ENCODE peak calls at places on chromosome 4, in eight cellular contexts. One of them, this sample, is unnamed.

GRCh38 chr4:83128235-83128929 is 13.9 kb upstream of the PLAC8 start:
- DNase-seq in left cardiac atrium: no peak
- DNase-seq in SK-N-SH: no peak
- DNase-seq in brain microvascular endothelial cell: peak
- DNase-seq in RCC 7860: peak
- DNase-seq in AG08395: peak
- DNase-seq in GM20000: no peak
- DNase-seq in pancreas: no peak
- DNase-seq in this sample: no peak

GRCh38 chr4:174304664-174305063 is 21.0 kb downstream of the CEP44 start:
- DNase-seq in pancreas: no peak
- DNase-seq in AG08395: no peak
- DNase-seq in SK-N-SH: no peak
- DNase-seq in RCC 7860: no peak
- DNase-seq in brain microvascular endothelial cell: no peak
- DNase-seq in GM20000: no peak
- DNase-seq in left cardiac atrium: no peak
- DNase-seq in this sample: no peak

GRCh38 chr4:169070071-169070894 is 60.2 kb upstream of the CBR4 start:
- DNase-seq in AG08395: peak
- DNase-seq in GM20000: no peak
- DNase-seq in RCC 7860: peak
- DNase-seq in pancreas: no peak
- DNase-seq in left cardiac atrium: peak
- DNase-seq in brain microvascular endothelial cell: peak
- DNase-seq in SK-N-SH: no peak
- DNase-seq in this sample: peak

GRCh38 chr4:122086338-122086737 is 65.8 kb upstream of the BLTP1 start:
- DNase-seq in pancreas: no peak
- DNase-seq in left cardiac atrium: no peak
- DNase-seq in brain microvascular endothelial cell: no peak
- DNase-seq in SK-N-SH: no peak
- DNase-seq in AG08395: no peak
- DNase-seq in GM20000: no peak
- DNase-seq in RCC 7860: no peak
- DNase-seq in this sample: no peak

GRCh38 chr4:25938251-25939186 is 24.5 kb downstream of the SMIM20 start:
- DNase-seq in GM20000: peak
- DNase-seq in left cardiac atrium: peak
- DNase-seq in AG08395: peak
- DNase-seq in SK-N-SH: no peak
- DNase-seq in RCC 7860: no peak
- DNase-seq in brain microvascular endothelial cell: peak
- DNase-seq in pancreas: no peak
- DNase-seq in this sample: peak

GRCh38 chr4:40736910-40737309 is 12.8 kb upstream of the NSUN7 start:
- DNase-seq in RCC 7860: no peak
- DNase-seq in AG08395: peak
- DNase-seq in left cardiac atrium: no peak
- DNase-seq in GM20000: peak
- DNase-seq in pancreas: no peak
- DNase-seq in SK-N-SH: peak
- DNase-seq in brain microvascular endothelial cell: no peak
- DNase-seq in this sample: no peak

GRCh38 chr4:169094656-169095231 is 84.7 kb upstream of the CBR4 start:
- DNase-seq in brain microvascular endothelial cell: no peak
- DNase-seq in GM20000: no peak
- DNase-seq in AG08395: no peak
- DNase-seq in RCC 7860: no peak
- DNase-seq in left cardiac atrium: no peak
- DNase-seq in pancreas: no peak
- DNase-seq in SK-N-SH: no peak
- DNase-seq in this sample: no peak

GRCh38 chr4:42048394-42048793 is 58.1 kb downstream of the SLC30A9 start:
- DNase-seq in pancreas: no peak
- DNase-seq in GM20000: no peak
- DNase-seq in SK-N-SH: no peak
- DNase-seq in RCC 7860: peak
- DNase-seq in AG08395: peak
- DNase-seq in brain microvascular endothelial cell: peak
- DNase-seq in left cardiac atrium: no peak
- DNase-seq in this sample: no peak

GRCh38 chr4:24394041-24394440 is 190.3 kb downstream of the DHX15 start:
- DNase-seq in brain microvascular endothelial cell: no peak
- DNase-seq in RCC 7860: peak
- DNase-seq in AG08395: peak
- DNase-seq in GM20000: no peak
- DNase-seq in SK-N-SH: no peak
- DNase-seq in pancreas: no peak
- DNase-seq in left cardiac atrium: no peak
- DNase-seq in this sample: no peak

GRCh38 chr4:45971108-45971507 is 152.7 kb downstream of the GABRG1 start:
- DNase-seq in left cardiac atrium: no peak
- DNase-seq in pancreas: no peak
- DNase-seq in GM20000: no peak
- DNase-seq in AG08395: no peak
- DNase-seq in brain microvascular endothelial cell: no peak
- DNase-seq in SK-N-SH: no peak
- DNase-seq in RCC 7860: no peak
- DNase-seq in this sample: no peak

GRCh38 chr4:8286719-8287355 is 17.3 kb downstream of the HTRA3 start:
- DNase-seq in left cardiac atrium: no peak
- DNase-seq in GM20000: no peak
- DNase-seq in brain microvascular endothelial cell: no peak
- DNase-seq in SK-N-SH: no peak
- DNase-seq in AG08395: no peak
- DNase-seq in pancreas: peak
- DNase-seq in RCC 7860: no peak
- DNase-seq in this sample: peak

GRCh38 chr4:99414401-99414800 is 20.7 kb downstream of the ADH7 start:
- DNase-seq in RCC 7860: no peak
- DNase-seq in AG08395: no peak
- DNase-seq in pancreas: no peak
- DNase-seq in left cardiac atrium: no peak
- DNase-seq in brain microvascular endothelial cell: no peak
- DNase-seq in SK-N-SH: no peak
- DNase-seq in GM20000: no peak
- DNase-seq in this sample: no peak

GRCh38 chr4:148834804-148835598 is 392.8 kb upstream of the NR3C2 start:
- DNase-seq in SK-N-SH: no peak
- DNase-seq in brain microvascular endothelial cell: no peak
- DNase-seq in RCC 7860: no peak
- DNase-seq in left cardiac atrium: no peak
- DNase-seq in GM20000: no peak
- DNase-seq in AG08395: peak
- DNase-seq in pancreas: no peak
- DNase-seq in this sample: no peak

GRCh38 chr4:152180369-152180768 is 355.5 kb downstream of the FBXW7 start:
- DNase-seq in RCC 7860: no peak
- DNase-seq in left cardiac atrium: no peak
- DNase-seq in pancreas: no peak
- DNase-seq in GM20000: no peak
- DNase-seq in AG08395: no peak
- DNase-seq in SK-N-SH: no peak
- DNase-seq in brain microvascular endothelial cell: no peak
- DNase-seq in this sample: no peak

GRCh38 chr4:151129801-151130200 is 30.4 kb downstream of the RPS3A start:
- DNase-seq in brain microvascular endothelial cell: no peak
- DNase-seq in pancreas: no peak
- DNase-seq in GM20000: no peak
- DNase-seq in SK-N-SH: no peak
- DNase-seq in RCC 7860: no peak
- DNase-seq in left cardiac atrium: no peak
- DNase-seq in AG08395: no peak
- DNase-seq in this sample: no peak

GRCh38 chr4:61580721-61581377 is 380.7 kb downstream of the ADGRL3 start:
- DNase-seq in brain microvascular endothelial cell: no peak
- DNase-seq in pancreas: no peak
- DNase-seq in SK-N-SH: no peak
- DNase-seq in AG08395: no peak
- DNase-seq in GM20000: no peak
- DNase-seq in left cardiac atrium: no peak
- DNase-seq in RCC 7860: peak
- DNase-seq in this sample: no peak

GRCh38 chr4:187996502-187997177 is 1.1 kb downstream of the ZFP42 start:
- DNase-seq in RCC 7860: no peak
- DNase-seq in left cardiac atrium: no peak
- DNase-seq in AG08395: no peak
- DNase-seq in SK-N-SH: no peak
- DNase-seq in pancreas: no peak
- DNase-seq in brain microvascular endothelial cell: no peak
- DNase-seq in GM20000: no peak
- DNase-seq in this sample: no peak

GRCh38 chr4:1505511-1506451 is 99.5 kb upstream of the NKX1-1 start:
- DNase-seq in pancreas: peak
- DNase-seq in brain microvascular endothelial cell: no peak
- DNase-seq in GM20000: no peak
- DNase-seq in left cardiac atrium: no peak
- DNase-seq in SK-N-SH: peak
- DNase-seq in AG08395: no peak
- DNase-seq in RCC 7860: no peak
- DNase-seq in this sample: no peak

GRCh38 chr4:40990202-40990898 is 224.0 kb downstream of the APBB2 start:
- DNase-seq in AG08395: peak
- DNase-seq in pancreas: no peak
- DNase-seq in GM20000: no peak
- DNase-seq in SK-N-SH: no peak
- DNase-seq in RCC 7860: peak
- DNase-seq in brain microvascular endothelial cell: peak
- DNase-seq in left cardiac atrium: no peak
- DNase-seq in this sample: no peak

GRCh38 chr4:172232966-172233365 is 419.8 kb downstream of the GALNTL6 start:
- DNase-seq in GM20000: no peak
- DNase-seq in pancreas: no peak
- DNase-seq in left cardiac atrium: no peak
- DNase-seq in AG08395: no peak
- DNase-seq in SK-N-SH: no peak
- DNase-seq in brain microvascular endothelial cell: no peak
- DNase-seq in RCC 7860: no peak
- DNase-seq in this sample: no peak

GRCh38 chr4:155787113-155787710 is 28.4 kb downstream of the GUCY1B1 start:
- DNase-seq in RCC 7860: peak
- DNase-seq in GM20000: peak
- DNase-seq in brain microvascular endothelial cell: peak
- DNase-seq in pancreas: no peak
- DNase-seq in SK-N-SH: peak
- DNase-seq in AG08395: peak
- DNase-seq in left cardiac atrium: no peak
- DNase-seq in this sample: no peak

This sample was measured in heart left ventricle.